ENCODE peak calls at places on chromosomes 4 and X, in six cellular contexts. One of them, this sample, is unnamed.

GRCh38 chr4:87662871-87663270 is 12.8 kb downstream of the DMP1 start:
- DNase-seq in G401: no peak
- DNase-seq in activated CD8-positive, alpha-beta memory T cell treated with anti-CD3 and anti-CD28 coated beads for 24 hours: no peak
- DNase-seq in erythroblast: no peak
- DNase-seq in PC-3: no peak
- DNase-seq in IMR-90: no peak
- DNase-seq in this sample: no peak

GRCh38 chr4:166252487-166253402 is 379.7 kb downstream of the TLL1 start:
- DNase-seq in G401: peak; percentile 42
- DNase-seq in IMR-90: no peak
- DNase-seq in PC-3: peak; percentile 51
- DNase-seq in erythroblast: peak; percentile 5
- DNase-seq in activated CD8-positive, alpha-beta memory T cell treated with anti-CD3 and anti-CD28 coated beads for 24 hours: no peak
- DNase-seq in this sample: no peak

GRCh38 chrX:23662853-23663252 is 4.4 kb upstream of the PRDX4 start:
- DNase-seq in activated CD8-positive, alpha-beta memory T cell treated with anti-CD3 and anti-CD28 coated beads for 24 hours: no peak
- DNase-seq in G401: no peak
- DNase-seq in PC-3: no peak
- DNase-seq in erythroblast: no peak
- DNase-seq in IMR-90: peak; percentile 86
- DNase-seq in this sample: peak; percentile 34

GRCh38 chr4:48493485-48494100 is 3.5 kb downstream of the ZAR1 start:
- DNase-seq in erythroblast: no peak
- DNase-seq in activated CD8-positive, alpha-beta memory T cell treated with anti-CD3 and anti-CD28 coated beads for 24 hours: no peak
- DNase-seq in PC-3: no peak
- DNase-seq in G401: no peak
- DNase-seq in IMR-90: no peak
- DNase-seq in this sample: no peak

GRCh38 chrX:47664737-47665136 is 5.8 kb upstream of the UXT start:
- DNase-seq in IMR-90: peak; percentile 33
- DNase-seq in erythroblast: no peak
- DNase-seq in PC-3: no peak
- DNase-seq in G401: no peak
- DNase-seq in activated CD8-positive, alpha-beta memory T cell treated with anti-CD3 and anti-CD28 coated beads for 24 hours: no peak
- DNase-seq in this sample: no peak

GRCh38 chr4:180665994-180666818 is 1577.0 kb upstream of the TENM3 start:
- DNase-seq in G401: peak; percentile 73
- DNase-seq in PC-3: peak; percentile 53
- DNase-seq in erythroblast: peak; percentile 34
- DNase-seq in IMR-90: peak; percentile 63
- DNase-seq in activated CD8-positive, alpha-beta memory T cell treated with anti-CD3 and anti-CD28 coated beads for 24 hours: no peak
- DNase-seq in this sample: no peak

GRCh38 chr4:174912919-174913543 is 5.1 kb upstream of the ADAM29 start:
- DNase-seq in IMR-90: no peak
- DNase-seq in activated CD8-positive, alpha-beta memory T cell treated with anti-CD3 and anti-CD28 coated beads for 24 hours: no peak
- DNase-seq in erythroblast: no peak
- DNase-seq in G401: no peak
- DNase-seq in PC-3: no peak
- DNase-seq in this sample: no peak

GRCh38 chr4:38013461-38014366 is 53.5 kb downstream of the PTTG2 start:
- DNase-seq in activated CD8-positive, alpha-beta memory T cell treated with anti-CD3 and anti-CD28 coated beads for 24 hours: no peak
- DNase-seq in IMR-90: peak; percentile 55
- DNase-seq in PC-3: peak; percentile 62
- DNase-seq in erythroblast: no peak
- DNase-seq in G401: peak; percentile 85
- DNase-seq in this sample: no peak

GRCh38 chr4:118033148-118034060 is 882 bp upstream of the NDST3 start:
- DNase-seq in erythroblast: peak; percentile 35
- DNase-seq in G401: peak; percentile 77
- DNase-seq in activated CD8-positive, alpha-beta memory T cell treated with anti-CD3 and anti-CD28 coated beads for 24 hours: no peak
- DNase-seq in IMR-90: peak; percentile 24
- DNase-seq in PC-3: peak; percentile 29
- DNase-seq in this sample: no peak

This sample was measured in AG04449.